ENCODE peak calls at places on chromosome 18, in five cellular contexts. F is pons, Z is non-pigmented ciliary epithelial cell, T is endothelial cell, E is NCI-H748 treated with DMSO at 0.1 percent for 48 hours. X is an unnamed sample.

GRCh38 chr18:76822510-76823165 is at the start of gene ZNF236:
- DNase-seq in F (peak), Z (no peak), T (peak), E (peak), X (peak)

GRCh38 chr18:14577971-14578370 is 34.6 kb upstream of the POTEC start:
- DNase-seq in F (no peak), Z (no peak), T (no peak), E (no peak), X (no peak)

GRCh38 chr18:8358066-8358795 is 251.0 kb upstream of the RAB12 start:
- DNase-seq in F (no peak), Z (no peak), T (no peak), E (no peak), X (no peak)

GRCh38 chr18:1037766-1038165 is 133.1 kb downstream of the ADCYAP1 start:
- DNase-seq in F (no peak), Z (no peak), T (no peak), E (no peak), X (no peak)

GRCh38 chr18:3806656-3807055 is 356.7 kb downstream of the TGIF1 start:
- DNase-seq in F (no peak), Z (no peak), T (no peak), E (no peak), X (no peak)

GRCh38 chr18:48622911-48623431 is 84.1 kb downstream of the CTIF start:
- DNase-seq in F (no peak), Z (no peak), T (no peak), E (no peak), X (no peak)

GRCh38 chr18:68779169-68779568 is 18.7 kb upstream of the CCDC102B start:
- DNase-seq in F (no peak), Z (no peak), T (no peak), E (no peak), X (no peak)

GRCh38 chr18:13376841-13377351 is 158.3 kb downstream of the LDLRAD4 start:
- DNase-seq in F (no peak), Z (no peak), T (no peak), E (no peak), X (peak)

GRCh38 chr18:79458131-79458838 is 62.6 kb downstream of the NFATC1 start:
- DNase-seq in F (peak), Z (peak), T (peak), E (no peak), X (no peak)

GRCh38 chr18:2963048-2963447 is 49.9 kb downstream of the LPIN2 start:
- DNase-seq in F (no peak), Z (no peak), T (no peak), E (no peak), X (peak)

GRCh38 chr18:26056291-26056690 is 34.1 kb downstream of the SS18 start:
- DNase-seq in F (no peak), Z (peak), T (no peak), E (no peak), X (no peak)

GRCh38 chr18:63099848-63100625 is 219.5 kb downstream of the BCL2 start:
- DNase-seq in F (no peak), Z (no peak), T (no peak), E (no peak), X (no peak)

GRCh38 chr18:58721586-58722160 is 50.4 kb downstream of the MALT1 start:
- DNase-seq in F (no peak), Z (peak), T (no peak), E (no peak), X (no peak)

GRCh38 chr18:47745227-47745626 is 185.2 kb downstream of the SMAD2 start:
- DNase-seq in F (no peak), Z (no peak), T (no peak), E (no peak), X (no peak)

GRCh38 chr18:48932822-48933510 is 17.8 kb downstream of the SMAD7 start:
- DNase-seq in F (no peak), Z (no peak), T (no peak), E (no peak), X (no peak)

GRCh38 chr18:8847066-8847755 is 141.9 kb downstream of the MTCL1 start:
- DNase-seq in F (no peak), Z (no peak), T (no peak), E (no peak), X (no peak)

GRCh38 chr18:1006965-1007364 is 102.3 kb downstream of the ADCYAP1 start:
- DNase-seq in F (no peak), Z (no peak), T (no peak), E (no peak), X (no peak)

GRCh38 chr18:62461591-62461990 is 61.2 kb upstream of the ZCCHC2 start:
- DNase-seq in F (no peak), Z (no peak), T (no peak), E (no peak), X (no peak)

GRCh38 chr18:61912476-61912875 is 19.7 kb upstream of the RNF152 start:
- DNase-seq in F (no peak), Z (no peak), T (no peak), E (no peak), X (no peak)

GRCh38 chr18:3054214-3054613 is 41.3 kb upstream of the LPIN2 start:
- DNase-seq in F (no peak), Z (no peak), T (no peak), E (no peak), X (no peak)

GRCh38 chr18:11283531-11284071 is 134.2 kb upstream of the PIEZO2 start:
- DNase-seq in F (no peak), Z (no peak), T (no peak), E (no peak), X (no peak)

GRCh38 chr18:78528437-78529228 is 451.0 kb upstream of the SALL3 start:
- DNase-seq in F (no peak), Z (no peak), T (no peak), E (peak), X (no peak)

GRCh38 chr18:8397034-8397433 is 212.2 kb upstream of the RAB12 start:
- DNase-seq in F (no peak), Z (no peak), T (no peak), E (no peak), X (no peak)